ENCODE peak calls at places on chromosomes 6 and 20, in six cellular contexts. P, O, I, A, R and C are unnamed samples.
A peak's percentile ranks its signal among the peaks of the same experiment; 100 is the strongest.

GRCh38 chr6:36269834-36270705 is at the start of gene PNPLA1:
- DNase-seq in P (no peak), O (no peak), I (no peak), A (no peak), R (no peak), C (no peak)

GRCh38 chr6:40295251-40295949 is 291.8 kb downstream of the LRFN2 start:
- DNase-seq in P (no peak), O (no peak), I (no peak), A (peak; percentile 19), R (no peak), C (no peak)

GRCh38 chr6:111087106-111087835 is at the start of gene SLC16A10:
- DNase-seq in P (peak; percentile 72), O (peak; percentile 77), I (peak; percentile 94), A (peak; percentile 23), R (peak; percentile 91), C (peak; percentile 21)

GRCh38 chr6:32642707-32643106 is 5.5 kb downstream of the HLA-DQA1 start:
- DNase-seq in P (no peak), O (no peak), I (no peak), A (no peak), R (no peak), C (no peak)

GRCh38 chr20:48448601-48449384 is 379.0 kb downstream of the PREX1 start:
- DNase-seq in P (no peak), O (no peak), I (no peak), A (no peak), R (no peak), C (no peak)

GRCh38 chr6:111642463-111643158 is 36.9 kb upstream of the TRAF3IP2 start:
- DNase-seq in P (peak; percentile 83), O (no peak), I (peak; percentile 80), A (peak; percentile 85), R (peak; percentile 75), C (no peak)

GRCh38 chr20:32764000-32764960 is 2.1 kb downstream of the DNMT3B start:
- DNase-seq in P (no peak), O (no peak), I (no peak), A (no peak), R (no peak), C (no peak)

GRCh38 chr20:15205023-15205422 is 867.6 kb upstream of the FLRT3 start:
- DNase-seq in P (no peak), O (no peak), I (no peak), A (no peak), R (no peak), C (no peak)

GRCh38 chr20:58017237-58017969 is 211.1 kb downstream of the ANKRD60 start:
- DNase-seq in P (no peak), O (no peak), I (no peak), A (no peak), R (no peak), C (peak; percentile 81)

GRCh38 chr6:111686249-111686997 is 80.7 kb upstream of the TRAF3IP2 start:
- DNase-seq in P (no peak), O (no peak), I (no peak), A (no peak), R (no peak), C (no peak)

GRCh38 chr6:17724341-17724740 is 17.6 kb upstream of the NUP153 start:
- DNase-seq in P (no peak), O (no peak), I (no peak), A (no peak), R (no peak), C (no peak)

GRCh38 chr6:80969439-80969838 is 783.0 kb downstream of the TENT5A start:
- DNase-seq in P (no peak), O (no peak), I (no peak), A (no peak), R (no peak), C (no peak)

DNA sequence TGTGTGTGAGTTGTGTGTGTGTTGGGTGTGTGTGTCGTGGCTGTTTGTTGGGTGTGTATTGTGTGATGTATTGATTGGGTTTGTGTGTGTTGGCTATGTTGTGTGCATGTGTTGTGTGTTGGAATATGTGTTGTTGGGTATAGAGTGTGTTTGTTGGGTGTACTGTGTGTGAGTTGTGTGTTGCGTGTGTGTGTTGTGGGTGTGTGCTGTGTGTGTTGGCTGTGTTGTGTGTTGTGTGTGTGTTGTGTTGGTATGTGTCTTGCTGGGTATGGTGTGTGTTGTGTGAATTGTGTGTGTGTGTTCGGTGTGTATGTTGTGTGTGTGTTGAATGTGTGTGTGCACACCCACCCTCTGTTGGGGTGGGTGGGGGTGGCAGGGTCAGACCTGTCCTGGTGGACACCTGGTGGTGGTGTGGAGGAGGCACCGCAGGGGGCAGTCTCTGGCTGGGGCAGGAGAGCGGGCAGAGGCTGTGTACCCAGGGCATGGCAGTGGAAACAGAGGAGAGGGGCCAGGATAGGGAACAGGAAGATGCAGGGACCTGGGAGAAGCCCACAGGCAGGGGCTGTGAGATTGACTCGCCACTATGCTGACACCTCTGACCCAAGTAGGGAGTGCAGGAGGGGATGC is 25.5 kb upstream of the PXDC1 start:
- DNase-seq in P (no peak), O (no peak), I (no peak), A (no peak), R (no peak), C (no peak)
- TF ChIP-seq CTCF in P (no peak), O (no peak), I (no peak), A (no peak), R (no peak), C (no peak)

GRCh38 chr20:18288748-18289705 is 700 bp downstream of the ZNF133 start:
- DNase-seq in P (no peak), O (peak; percentile 30), I (peak; percentile 50), A (peak; percentile 23), R (no peak), C (peak; percentile 22)
- H3K27ac ChIP-seq in P (peak overlapping the region; percentile 95), O (peak overlapping the region; percentile 66), I (peak overlapping the region; percentile 95), A (peak overlapping the region; percentile 94), R (peak overlapping the region; percentile 99), C (peak overlapping the region; percentile 94)

DNA sequence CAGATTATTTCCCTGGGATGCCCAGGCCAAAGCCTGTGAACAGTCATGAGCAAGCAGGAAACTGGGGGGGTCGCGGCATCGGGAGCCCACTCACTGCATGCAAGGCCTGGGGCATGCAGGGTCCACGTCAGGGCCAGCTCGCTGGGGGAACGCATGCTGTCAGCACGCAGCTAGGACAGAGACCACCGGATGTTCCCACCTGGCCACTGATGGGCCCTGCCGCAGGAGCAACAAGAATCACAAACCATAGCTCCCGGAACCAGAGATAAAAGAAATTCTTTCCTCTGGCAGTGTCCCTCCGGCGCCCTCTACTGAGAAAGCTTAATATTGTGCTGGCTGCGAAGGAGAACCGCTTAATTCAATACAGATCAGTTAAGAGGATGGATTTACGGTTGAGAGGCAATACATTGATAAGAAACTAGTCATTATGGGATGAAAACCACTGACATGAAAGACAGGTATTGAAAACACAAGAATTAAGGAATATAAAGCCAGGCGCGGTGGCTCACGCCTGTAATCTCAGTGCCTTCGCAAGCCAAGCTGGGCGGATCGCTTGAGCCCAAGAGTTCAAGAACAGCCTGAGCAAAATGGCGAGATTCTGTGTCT is 32.6 kb downstream of the C6orf15 start:
- DNase-seq in P (peak; percentile 76), O (peak; percentile 70), I (peak; percentile 70), A (peak; percentile 73), R (peak; percentile 66), C (peak; percentile 60)
- TF ChIP-seq CTCF in P (peak; percentile 84), O (peak; percentile 79), I (peak; percentile 78), A (peak; percentile 84), R (peak; percentile 85), C (peak; percentile 71)

GRCh38 chr20:56826971-56827645 is 198.0 kb downstream of the TFAP2C start:
- DNase-seq in P (no peak), O (no peak), I (no peak), A (peak; percentile 58), R (no peak), C (no peak)
- H3K27ac ChIP-seq in P (no peak overlapping the region), O (no peak overlapping the region), I (no peak overlapping the region), A (no peak overlapping the region), R (no peak overlapping the region), C (peak overlapping the region; percentile 84)